ENCODE peak calls at places on chromosomes 6 and 20, in five cellular contexts. U is T-helper 2 cell, X is ureter, B is NCI-H2081, O is GM23248. K is an unnamed sample.

GRCh38 chr6:2855061-2855519 is 13.4 kb upstream of the SERPINB1 start:
- DNase-seq in U (no peak), O (no peak), X (no peak), B (no peak), K (no peak)

GRCh38 chr20:34943808-34944568 is 11.6 kb downstream of the GSS start:
- DNase-seq in O (no peak), X (no peak), U (no peak), B (no peak), K (no peak)

GRCh38 chr20:6420336-6420735 is 297.5 kb upstream of the FERMT1 start:
- DNase-seq in U (no peak), B (no peak), O (no peak), X (no peak), K (no peak)

GRCh38 chr6:7085911-7086310 is 21.9 kb upstream of the RREB1 start:
- DNase-seq in X (no peak), U (no peak), B (no peak), O (peak), K (peak)

GRCh38 chr6:157323114-157323923 is at the start of gene TMEM242:
- DNase-seq in B (no peak), X (peak), O (peak), U (peak), K (peak)

GRCh38 chr20:4749326-4749725 is 27.6 kb downstream of the PRND start:
- DNase-seq in X (no peak), U (no peak), O (no peak), B (no peak), K (no peak)

GRCh38 chr6:137846274-137846673 is 20.8 kb upstream of the TNFAIP3 start:
- DNase-seq in U (no peak), B (no peak), O (no peak), X (no peak), K (no peak)

GRCh38 chr20:38222231-38222922 is 38.2 kb downstream of the KIAA1755 start:
- DNase-seq in X (peak), B (peak), U (peak), O (peak), K (peak)

GRCh38 chr6:38671885-38672467 is 31.0 kb downstream of the GLO1 start:
- DNase-seq in U (peak), O (peak), X (no peak), B (peak), K (peak)

GRCh38 chr6:53347250-53347920 is 1.4 kb downstream of the ELOVL5 start:
- DNase-seq in X (no peak), O (peak), U (peak), B (no peak), K (no peak)

GRCh38 chr20:48761023-48761785 is 66.6 kb downstream of the PREX1 start:
- DNase-seq in B (no peak), X (no peak), U (peak), O (no peak), K (no peak)

GRCh38 chr6:121305957-121306607 is 28.2 kb downstream of the TBC1D32 start:
- DNase-seq in U (peak), B (no peak), X (no peak), O (peak), K (no peak)

GRCh38 chr6:4727671-4728435 is 48.4 kb upstream of the CDYL start:
- DNase-seq in X (no peak), B (no peak), O (peak), U (peak), K (peak)

GRCh38 chr6:155419161-155419560 is 36.5 kb downstream of the NOX3 start:
- DNase-seq in O (peak), U (no peak), B (no peak), X (no peak), K (peak)